ENCODE peak calls at places on chromosomes 7 and 10, in six cellular contexts. Y is NCI-H748 treated with DMSO at 0.1 percent for 48 hours, N is aorta, X is GM19239, H is fibroblast of the aortic adventitia, T is lung microvascular endothelial cell. Z is an unnamed sample.

GRCh38 chr7:138249975-138250374 is 173.7 kb downstream of the AKR1D1 start:
- DNase-seq in Y (no peak), N (no peak), X (no peak), H (no peak), T (no peak), Z (no peak)

GRCh38 chr7:128164061-128164954 is 76.8 kb upstream of the LEP start:
- DNase-seq in Y (no peak), N (no peak), X (no peak), H (peak), T (no peak), Z (no peak)

GRCh38 chr10:132068431-132069121 is 2.8 kb downstream of the JAKMIP3 start:
- DNase-seq in Y (no peak), N (peak), X (no peak), H (no peak), T (no peak), Z (no peak)

GRCh38 chr10:118246340-118247247 is 95.5 kb downstream of the FAM204A start:
- DNase-seq in Y (peak), N (no peak), X (no peak), H (no peak), T (no peak), Z (no peak)

GRCh38 chr7:16747095-16747494 is 6.5 kb upstream of the TSPAN13 start:
- DNase-seq in Y (no peak), N (no peak), X (no peak), H (peak), T (no peak), Z (no peak)

GRCh38 chr10:3526721-3527120 is 258.3 kb downstream of the KLF6 start:
- DNase-seq in Y (no peak), N (no peak), X (no peak), H (peak), T (no peak), Z (no peak)

GRCh38 chr10:22219308-22219707 is 1.5 kb upstream of the EBLN1 start:
- DNase-seq in Y (no peak), N (no peak), X (no peak), H (peak), T (no peak), Z (no peak)

GRCh38 chr7:126495739-126496138 is 757.0 kb downstream of the GRM8 start:
- DNase-seq in Y (no peak), N (no peak), X (no peak), H (no peak), T (no peak), Z (no peak)

GRCh38 chr10:18087398-18087797 is 52.8 kb upstream of the CACNB2 start:
- DNase-seq in Y (no peak), N (no peak), X (no peak), H (peak), T (no peak), Z (no peak)

GRCh38 chr10:94747137-94747536 is 15.3 kb upstream of the CYP2C19 start:
- DNase-seq in Y (no peak), N (no peak), X (no peak), H (no peak), T (no peak), Z (no peak)

GRCh38 chr10:100490531-100490930 is 27.7 kb downstream of the WNT8B start:
- DNase-seq in Y (no peak), N (no peak), X (no peak), H (no peak), T (no peak), Z (no peak)

GRCh38 chr10:49612513-49613159 is 1.2 kb upstream of the CHAT start:
- DNase-seq in Y (no peak), N (peak), X (no peak), H (no peak), T (no peak), Z (no peak)

GRCh38 chr7:44177570-44178131 is 11.6 kb downstream of the GCK start:
- DNase-seq in Y (no peak), N (no peak), X (no peak), H (peak), T (no peak), Z (no peak)

GRCh38 chr10:117175215-117175900 is 21.9 kb upstream of the KCNK18 start:
- DNase-seq in Y (no peak), N (no peak), X (no peak), H (no peak), T (peak), Z (no peak)

GRCh38 chr10:62130948-62131347 is 137.7 kb downstream of the RTKN2 start:
- DNase-seq in Y (no peak), N (no peak), X (no peak), H (peak), T (peak), Z (no peak)

GRCh38 chr10:97059006-97059871 is 126.5 kb downstream of the SLIT1 start:
- DNase-seq in Y (no peak), N (peak), X (no peak), H (no peak), T (no peak), Z (no peak)

GRCh38 chr7:132576723-132577089 is 436 bp upstream of the PLXNA4 start:
- DNase-seq in Y (no peak), N (no peak), X (no peak), H (no peak), T (peak), Z (no peak)

GRCh38 chr10:30554443-30554831 is 75.1 kb downstream of the LYZL2 start:
- DNase-seq in Y (no peak), N (no peak), X (no peak), H (peak), T (no peak), Z (no peak)

GRCh38 chr7:17090751-17091150 is 207.7 kb upstream of the AHR start:
- DNase-seq in Y (no peak), N (no peak), X (no peak), H (peak), T (no peak), Z (no peak)

GRCh38 chr10:114121031-114121430 is 53.0 kb downstream of the CCDC186 start:
- DNase-seq in Y (no peak), N (no peak), X (no peak), H (no peak), T (no peak), Z (no peak)

GRCh38 chr10:16014469-16014868 is 154.2 kb upstream of the MINDY3 start:
- DNase-seq in Y (no peak), N (no peak), X (no peak), H (no peak), T (no peak), Z (no peak)

GRCh38 chr10:21180604-21181003 is 283.5 kb upstream of the NEBL start:
- DNase-seq in Y (no peak), N (no peak), X (no peak), H (no peak), T (no peak), Z (no peak)

GRCh38 chr7:117790251-117790650 is 83.0 kb downstream of the CTTNBP2 start:
- DNase-seq in Y (no peak), N (no peak), X (no peak), H (no peak), T (no peak), Z (no peak)

GRCh38 chr10:107814865-107815487 is 650.5 kb upstream of the SORCS1 start:
- DNase-seq in Y (no peak), N (no peak), X (peak), H (peak), T (peak), Z (no peak)

GRCh38 chr10:127216284-127216683 is 19.9 kb upstream of the INSYN2A start:
- DNase-seq in Y (no peak), N (no peak), X (no peak), H (no peak), T (no peak), Z (no peak)

GRCh38 chr7:69764071-69764470 is 165.8 kb downstream of the AUTS2 start:
- DNase-seq in Y (peak), N (no peak), X (no peak), H (no peak), T (no peak), Z (peak)

GRCh38 chr10:3924344-3924743 is 139.3 kb upstream of the KLF6 start:
- DNase-seq in Y (no peak), N (no peak), X (no peak), H (peak), T (peak), Z (no peak)

GRCh38 chr10:125087191-125087896 is 73.0 kb downstream of the CTBP2 start:
- DNase-seq in Y (no peak), N (peak), X (no peak), H (no peak), T (no peak), Z (no peak)

GRCh38 chr7:118264836-118265235 is 40.3 kb downstream of the ANKRD7 start:
- DNase-seq in Y (no peak), N (no peak), X (no peak), H (no peak), T (no peak), Z (no peak)

GRCh38 chr10:80487422-80487785 is 33.3 kb downstream of the TSPAN14 start:
- DNase-seq in Y (no peak), N (peak), X (no peak), H (no peak), T (no peak), Z (no peak)

GRCh38 chr7:106573125-106573663 is 87.8 kb downstream of the CCDC71L start:
- DNase-seq in Y (no peak), N (no peak), X (no peak), H (no peak), T (no peak), Z (no peak)

GRCh38 chr7:45872116-45873034 is 507 bp downstream of the CCDC201 start:
- DNase-seq in Y (peak), N (no peak), X (no peak), H (no peak), T (peak), Z (no peak)

GRCh38 chr10:88110355-88110754 is 246.9 kb downstream of the PTEN start:
- DNase-seq in Y (no peak), N (no peak), X (no peak), H (peak), T (no peak), Z (no peak)

GRCh38 chr10:61752111-61753011 is 89.6 kb downstream of the CABCOCO1 start:
- DNase-seq in Y (no peak), N (no peak), X (no peak), H (peak), T (no peak), Z (no peak)

GRCh38 chr7:129907122-129907741 is 45.5 kb downstream of the UBE2H start:
- DNase-seq in Y (no peak), N (no peak), X (no peak), H (peak), T (no peak), Z (no peak)

Z was measured in NCI-H2227 treated with DMSO at 0.1 percent for 48 hours.